ENCODE peak calls at places on chromosomes 7 and 10, in four cellular contexts. L, K, V and M are unnamed samples.

GRCh38 chr7:47301657-47302295 is 280.1 kb downstream of the TNS3 start:
- DNase-seq in L (no peak), K (no peak), V (no peak), M (no peak)

GRCh38 chr7:106606120-106606519 is 54.8 kb downstream of the CCDC71L start:
- DNase-seq in L (no peak), K (no peak), V (no peak), M (no peak)

GRCh38 chr7:45162943-45163691 is 5.5 kb downstream of the RAMP3 start:
- DNase-seq in L (no peak), K (no peak), V (no peak), M (no peak)

GRCh38 chr7:111174476-111174875 is 83.5 kb downstream of the LRRN3 start:
- DNase-seq in L (no peak), K (no peak), V (no peak), M (no peak)

GRCh38 chr7:27185708-27186449 is 847 bp upstream of the HOXA11 start:
- DNase-seq in L (no peak), K (peak), V (no peak), M (no peak)

GRCh38 chr7:13989944-13990295 is 454 bp upstream of the ETV1 start:
- DNase-seq in L (no peak), K (no peak), V (no peak), M (no peak)

GRCh38 chr7:32680259-32681173 is 185.2 kb downstream of the AVL9 start:
- DNase-seq in L (no peak), K (no peak), V (no peak), M (peak)

GRCh38 chr7:30143748-30144251 is 9.0 kb downstream of the MTURN start:
- DNase-seq in L (no peak), K (no peak), V (no peak), M (peak)

GRCh38 chr7:75951506-75951905 is 36.6 kb downstream of the POR start:
- DNase-seq in L (no peak), K (no peak), V (no peak), M (no peak)

GRCh38 chr7:157020514-157021070 is 10.1 kb upstream of the MNX1 start:
- DNase-seq in L (no peak), K (no peak), V (no peak), M (no peak)

GRCh38 chr7:112076309-112076708 is 129.9 kb downstream of the DOCK4 start:
- DNase-seq in L (no peak), K (no peak), V (no peak), M (no peak)

GRCh38 chr7:15215611-15216010 is 313.1 kb upstream of the DGKB start:
- DNase-seq in L (no peak), K (no peak), V (no peak), M (no peak)

GRCh38 chr10:48463318-48464003 is 141.4 kb downstream of the ARHGAP22 start:
- DNase-seq in L (no peak), K (no peak), V (no peak), M (no peak)

GRCh38 chr7:100342761-100343160 is 15.2 kb upstream of the PILRB start:
- DNase-seq in L (peak), K (no peak), V (no peak), M (no peak)

GRCh38 chr10:26970667-26971066 is 109.9 kb upstream of the ABI1 start:
- DNase-seq in L (no peak), K (no peak), V (peak), M (no peak)

GRCh38 chr10:7579681-7580080 is 87.1 kb downstream of the ITIH5 start:
- DNase-seq in L (no peak), K (no peak), V (no peak), M (no peak)

GRCh38 chr10:129035052-129035805 is 431.8 kb upstream of the MGMT start:
- DNase-seq in L (no peak), K (no peak), V (peak), M (peak)

GRCh38 chr10:130108934-130109604 is 1.6 kb downstream of the C10orf143 start:
- DNase-seq in L (no peak), K (no peak), V (peak), M (peak)

GRCh38 chr7:46414946-46415345 is 493.9 kb upstream of the IGFBP3 start:
- DNase-seq in L (no peak), K (no peak), V (no peak), M (no peak)

GRCh38 chr7:92456241-92456640 is 9.0 kb downstream of the GATAD1 start:
- DNase-seq in L (no peak), K (no peak), V (no peak), M (no peak)

GRCh38 chr10:1149793-1150637 is 93.8 kb downstream of the WDR37 start:
- DNase-seq in L (peak), K (peak), V (no peak), M (peak)

GRCh38 chr7:157978766-157979165 is 608.9 kb downstream of the PTPRN2 start:
- DNase-seq in L (no peak), K (no peak), V (no peak), M (no peak)

GRCh38 chr7:150668472-150668911 is 17.0 kb upstream of the GIMAP2 start:
- DNase-seq in L (no peak), K (no peak), V (peak), M (peak)

GRCh38 chr10:75283150-75284096 is 47.7 kb upstream of the COMTD1 start:
- DNase-seq in L (no peak), K (peak), V (no peak), M (no peak)

GRCh38 chr7:12423355-12423994 is 19.8 kb upstream of the VWDE start:
- DNase-seq in L (no peak), K (no peak), V (no peak), M (no peak)

GRCh38 chr7:134589491-134589941 is 40.6 kb downstream of the AKR1B15 start:
- DNase-seq in L (no peak), K (no peak), V (no peak), M (no peak)

GRCh38 chr10:129593953-129594352 is 126.9 kb downstream of the MGMT start:
- DNase-seq in L (no peak), K (no peak), V (no peak), M (no peak)

GRCh38 chr7:25124485-25125136 is 449 bp downstream of the CYCS start:
- DNase-seq in L (no peak), K (peak), V (peak), M (peak)

DNA sequence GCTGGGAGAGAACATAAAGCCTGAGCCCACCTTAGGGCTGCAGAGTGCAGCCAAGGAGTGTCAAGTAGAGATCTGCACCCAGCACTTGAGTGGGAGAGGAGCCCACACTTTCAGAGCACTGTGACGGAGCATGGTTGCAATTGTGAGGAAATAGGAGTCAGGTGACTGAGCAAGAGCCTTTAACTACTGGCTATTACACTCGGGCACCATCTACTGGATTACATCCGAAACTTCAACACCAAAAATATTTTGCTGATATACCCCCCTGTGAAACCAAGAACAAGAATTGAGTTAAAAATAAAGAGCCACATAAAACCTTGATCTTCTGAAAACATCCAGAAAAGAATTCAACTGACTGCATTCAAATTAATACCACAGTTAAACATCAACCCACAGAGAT is 657.9 kb downstream of the NXPH1 start:
- DNase-seq in L (no peak), K (no peak), V (peak), M (no peak)
- TF ChIP-seq CTCF in L (no peak), K (no peak), V (peak), M (no peak)

DNA sequence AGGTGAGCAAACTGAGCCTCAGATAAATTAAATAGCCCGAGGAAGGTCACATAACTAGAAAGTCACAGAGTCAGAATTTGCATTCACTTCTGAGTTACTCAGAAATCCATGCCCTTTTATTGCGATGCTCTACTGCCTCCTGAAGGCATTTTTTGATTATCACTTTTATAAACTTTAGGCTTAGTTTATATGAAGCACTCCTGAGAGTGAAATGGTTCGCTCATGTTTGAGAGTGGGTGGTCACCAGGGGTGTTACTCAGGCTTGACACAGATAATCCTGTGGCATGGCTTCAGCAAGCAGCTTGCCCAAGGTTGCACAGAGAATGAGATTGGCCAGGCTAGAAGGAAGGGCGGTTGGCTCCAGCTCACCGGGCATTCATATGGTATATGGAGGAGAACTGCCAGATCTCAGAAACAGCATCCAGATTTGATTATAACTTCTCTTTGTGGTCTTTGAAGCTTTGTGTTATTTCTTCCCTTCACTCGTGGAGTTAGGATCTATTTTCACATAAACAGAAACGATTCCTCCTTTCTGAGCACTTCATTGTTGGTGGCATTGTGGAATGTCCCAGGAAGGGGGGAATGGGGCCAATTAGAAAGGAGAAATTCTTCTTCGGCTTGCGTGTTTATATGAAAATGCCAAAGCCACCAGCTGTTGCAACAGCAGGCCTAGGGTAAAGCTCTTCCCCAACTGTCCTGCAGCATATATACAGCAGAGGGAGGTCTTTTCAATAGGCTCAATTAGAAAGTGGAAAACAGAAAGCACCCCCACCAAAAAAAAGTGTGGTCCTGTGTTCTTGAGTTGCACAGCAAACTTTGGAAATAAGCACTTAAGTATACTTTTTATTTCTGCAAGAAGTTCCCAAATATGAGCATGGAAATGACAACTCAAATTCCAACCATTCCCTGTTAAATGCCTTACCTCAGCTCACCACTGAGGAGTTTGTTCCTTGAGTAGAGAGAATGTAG is 628.8 kb downstream of the SUGCT start:
- DNase-seq in L (no peak), K (no peak), V (no peak), M (no peak)
- TF ChIP-seq CTCF in L (no peak), K (no peak), V (no peak), M (no peak)

GRCh38 chr10:106864031-106864430 is 300.5 kb downstream of the SORCS1 start:
- DNase-seq in L (no peak), K (no peak), V (no peak), M (no peak)

GRCh38 chr10:106866244-106866845 is 298.2 kb downstream of the SORCS1 start:
- DNase-seq in L (no peak), K (no peak), V (peak), M (no peak)

GRCh38 chr10:106857728-106858127 is 306.8 kb downstream of the SORCS1 start:
- DNase-seq in L (no peak), K (no peak), V (no peak), M (no peak)

GRCh38 chr10:106863549-106863948 is 301.0 kb downstream of the SORCS1 start:
- DNase-seq in L (no peak), K (no peak), V (peak), M (no peak)
- TF ChIP-seq CTCF in L (no peak), K (no peak), V (peak), M (no peak)

GRCh38 chr10:125739994-125740679 is 20.6 kb downstream of the EDRF1 start:
- DNase-seq in L (no peak), K (no peak), V (no peak), M (no peak)

GRCh38 chr10:125734148-125734547 is 14.6 kb downstream of the EDRF1 start:
- DNase-seq in L (no peak), K (no peak), V (no peak), M (no peak)

DNA sequence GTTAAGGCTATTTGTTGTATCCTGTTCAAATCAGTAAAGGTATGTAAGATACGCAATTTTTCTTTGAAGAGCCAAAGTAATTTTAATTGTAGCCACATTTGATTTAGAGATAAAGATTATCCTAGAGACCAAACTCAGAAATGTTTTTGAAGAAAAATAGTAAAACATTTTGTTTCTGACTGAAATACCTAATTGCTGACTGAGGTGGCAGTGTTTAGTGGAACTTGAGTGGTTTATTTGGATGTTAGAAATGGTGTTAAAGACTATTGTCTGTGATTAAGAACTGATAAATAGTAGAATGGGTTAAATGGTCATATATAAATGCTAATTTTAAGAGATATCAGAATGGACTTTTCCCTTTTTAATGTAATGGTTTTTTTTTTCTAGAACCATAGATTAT is 15.3 kb downstream of the EDRF1 start:
- DNase-seq in L (no peak), K (no peak), V (no peak), M (no peak)
- TF ChIP-seq CTCF in L (no peak), K (no peak), V (no peak), M (no peak)

GRCh38 chr10:44309939-44310761 is 74.7 kb downstream of the CXCL12 start:
- DNase-seq in L (no peak), K (no peak), V (no peak), M (no peak)

GRCh38 chr10:44308935-44309334 is 76.0 kb downstream of the CXCL12 start:
- DNase-seq in L (no peak), K (no peak), V (no peak), M (no peak)

GRCh38 chr10:44306147-44306710 is 78.7 kb downstream of the CXCL12 start:
- DNase-seq in L (no peak), K (no peak), V (no peak), M (no peak)

GRCh38 chr10:44307691-44308090 is 77.2 kb downstream of the CXCL12 start:
- DNase-seq in L (no peak), K (no peak), V (peak), M (peak)

DNA sequence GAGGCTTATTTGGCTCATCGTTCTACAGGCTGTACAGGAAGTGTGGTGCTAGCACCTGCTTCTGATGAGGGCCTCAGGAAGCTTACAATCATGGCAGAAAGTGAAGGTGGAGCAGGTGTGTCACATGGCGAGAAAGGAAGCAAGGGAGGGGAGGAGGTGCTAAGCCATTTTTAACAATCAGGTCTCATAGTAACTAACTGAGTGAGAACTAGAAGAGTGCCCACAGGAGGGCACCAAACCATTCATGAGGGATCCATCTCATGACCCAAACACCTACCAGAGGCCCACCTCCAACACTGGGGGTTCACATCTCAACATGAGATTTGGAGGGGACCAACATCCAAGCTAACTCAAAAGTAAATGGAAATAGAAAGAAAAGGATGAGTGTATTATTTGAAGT is 78.1 kb downstream of the CXCL12 start:
- DNase-seq in L (no peak), K (no peak), V (peak), M (peak)
- TF ChIP-seq CTCF in L (no peak), K (no peak), V (no peak), M (no peak)

GRCh38 chr7:138878847-138879246 is 80.9 kb upstream of the ATP6V0A4 start:
- DNase-seq in L (no peak), K (no peak), V (no peak), M (no peak)
- TF ChIP-seq CTCF in L (no peak), K (no peak), V (no peak), M (no peak)